ENCODE peak calls at places on chromosomes 2 and 18, in nine cellular contexts. One of them, this sample, is unnamed.

GRCh38 chr2:64950226-64951160 is 38.7 kb upstream of the SLC1A4 start:
- DNase-seq in GM03348: no peak
- DNase-seq in AG08396: no peak
- DNase-seq in uterus: no peak
- DNase-seq in RKO: no peak
- DNase-seq in activated CD8-positive, alpha-beta memory T cell treated with anti-CD3 and anti-CD28 coated beads for 48 hours: no peak
- DNase-seq in glomerular endothelial cell: no peak
- DNase-seq in T-helper 22 cell: no peak
- DNase-seq in Calu3: no peak
- DNase-seq in this sample: no peak

GRCh38 chr2:46814160-46814559 is 101.4 kb downstream of the MCFD2 start:
- DNase-seq in GM03348: peak
- DNase-seq in AG08396: no peak
- DNase-seq in uterus: peak
- DNase-seq in RKO: no peak
- DNase-seq in activated CD8-positive, alpha-beta memory T cell treated with anti-CD3 and anti-CD28 coated beads for 48 hours: no peak
- DNase-seq in glomerular endothelial cell: peak
- DNase-seq in T-helper 22 cell: no peak
- DNase-seq in Calu3: no peak
- DNase-seq in this sample: no peak

GRCh38 chr2:44974064-44974715 is 32.7 kb downstream of the SIX3 start:
- DNase-seq in GM03348: peak
- DNase-seq in AG08396: no peak
- DNase-seq in uterus: no peak
- DNase-seq in RKO: peak
- DNase-seq in activated CD8-positive, alpha-beta memory T cell treated with anti-CD3 and anti-CD28 coated beads for 48 hours: no peak
- DNase-seq in glomerular endothelial cell: no peak
- DNase-seq in T-helper 22 cell: no peak
- DNase-seq in Calu3: peak
- DNase-seq in this sample: peak

GRCh38 chr2:109644571-109645275 is 30.6 kb downstream of the SOWAHC start:
- DNase-seq in GM03348: peak
- DNase-seq in AG08396: no peak
- DNase-seq in uterus: no peak
- DNase-seq in RKO: no peak
- DNase-seq in activated CD8-positive, alpha-beta memory T cell treated with anti-CD3 and anti-CD28 coated beads for 48 hours: no peak
- DNase-seq in glomerular endothelial cell: no peak
- DNase-seq in T-helper 22 cell: no peak
- DNase-seq in Calu3: peak
- DNase-seq in this sample: no peak

GRCh38 chr18:55522011-55522410 is 66.0 kb downstream of the TCF4 start:
- DNase-seq in GM03348: no peak
- DNase-seq in AG08396: no peak
- DNase-seq in uterus: no peak
- DNase-seq in RKO: no peak
- DNase-seq in activated CD8-positive, alpha-beta memory T cell treated with anti-CD3 and anti-CD28 coated beads for 48 hours: no peak
- DNase-seq in glomerular endothelial cell: no peak
- DNase-seq in T-helper 22 cell: no peak
- DNase-seq in Calu3: peak
- DNase-seq in this sample: no peak

GRCh38 chr2:96144481-96145027 is 686 bp downstream of the DUSP2 start:
- DNase-seq in GM03348: no peak
- DNase-seq in AG08396: no peak
- DNase-seq in uterus: no peak
- DNase-seq in RKO: no peak
- DNase-seq in activated CD8-positive, alpha-beta memory T cell treated with anti-CD3 and anti-CD28 coated beads for 48 hours: peak
- DNase-seq in glomerular endothelial cell: no peak
- DNase-seq in T-helper 22 cell: no peak
- DNase-seq in Calu3: peak
- DNase-seq in this sample: no peak

GRCh38 chr2:168169097-168169745 is 78.2 kb downstream of the STK39 start:
- DNase-seq in GM03348: no peak
- DNase-seq in AG08396: no peak
- DNase-seq in uterus: no peak
- DNase-seq in RKO: no peak
- DNase-seq in activated CD8-positive, alpha-beta memory T cell treated with anti-CD3 and anti-CD28 coated beads for 48 hours: no peak
- DNase-seq in glomerular endothelial cell: no peak
- DNase-seq in T-helper 22 cell: no peak
- DNase-seq in Calu3: no peak
- DNase-seq in this sample: no peak

GRCh38 chr18:40072761-40073160 is 1882.3 kb upstream of the PIK3C3 start:
- DNase-seq in GM03348: no peak
- DNase-seq in AG08396: no peak
- DNase-seq in uterus: no peak
- DNase-seq in RKO: no peak
- DNase-seq in activated CD8-positive, alpha-beta memory T cell treated with anti-CD3 and anti-CD28 coated beads for 48 hours: no peak
- DNase-seq in glomerular endothelial cell: no peak
- DNase-seq in T-helper 22 cell: no peak
- DNase-seq in Calu3: no peak
- DNase-seq in this sample: no peak

GRCh38 chr2:138403431-138403927 is 98.1 kb upstream of the SPOPL start:
- DNase-seq in GM03348: no peak
- DNase-seq in AG08396: no peak
- DNase-seq in uterus: no peak
- DNase-seq in RKO: no peak
- DNase-seq in activated CD8-positive, alpha-beta memory T cell treated with anti-CD3 and anti-CD28 coated beads for 48 hours: no peak
- DNase-seq in glomerular endothelial cell: no peak
- DNase-seq in T-helper 22 cell: no peak
- DNase-seq in Calu3: no peak
- DNase-seq in this sample: no peak

GRCh38 chr2:229942671-229943070 is 20.4 kb downstream of the FBXO36 start:
- DNase-seq in GM03348: no peak
- DNase-seq in AG08396: no peak
- DNase-seq in uterus: no peak
- DNase-seq in RKO: no peak
- DNase-seq in activated CD8-positive, alpha-beta memory T cell treated with anti-CD3 and anti-CD28 coated beads for 48 hours: no peak
- DNase-seq in glomerular endothelial cell: no peak
- DNase-seq in T-helper 22 cell: no peak
- DNase-seq in Calu3: no peak
- DNase-seq in this sample: no peak

GRCh38 chr2:37454851-37455762 is 110.7 kb downstream of the QPCT start:
- DNase-seq in GM03348: no peak
- DNase-seq in AG08396: no peak
- DNase-seq in uterus: peak
- DNase-seq in RKO: no peak
- DNase-seq in activated CD8-positive, alpha-beta memory T cell treated with anti-CD3 and anti-CD28 coated beads for 48 hours: no peak
- DNase-seq in glomerular endothelial cell: peak
- DNase-seq in T-helper 22 cell: no peak
- DNase-seq in Calu3: no peak
- DNase-seq in this sample: peak

GRCh38 chr18:21366896-21367295 is 124.9 kb downstream of the GREB1L start:
- DNase-seq in GM03348: no peak
- DNase-seq in AG08396: no peak
- DNase-seq in uterus: no peak
- DNase-seq in RKO: no peak
- DNase-seq in activated CD8-positive, alpha-beta memory T cell treated with anti-CD3 and anti-CD28 coated beads for 48 hours: no peak
- DNase-seq in glomerular endothelial cell: no peak
- DNase-seq in T-helper 22 cell: no peak
- DNase-seq in Calu3: no peak
- DNase-seq in this sample: no peak

GRCh38 chr2:163646659-163647058 is 89.1 kb downstream of the FIGN start:
- DNase-seq in GM03348: no peak
- DNase-seq in AG08396: no peak
- DNase-seq in uterus: no peak
- DNase-seq in RKO: no peak
- DNase-seq in activated CD8-positive, alpha-beta memory T cell treated with anti-CD3 and anti-CD28 coated beads for 48 hours: no peak
- DNase-seq in glomerular endothelial cell: no peak
- DNase-seq in T-helper 22 cell: no peak
- DNase-seq in Calu3: no peak
- DNase-seq in this sample: no peak

GRCh38 chr2:144131042-144131441 is 388.9 kb downstream of the ZEB2 start:
- DNase-seq in GM03348: no peak
- DNase-seq in AG08396: peak
- DNase-seq in uterus: no peak
- DNase-seq in RKO: peak
- DNase-seq in activated CD8-positive, alpha-beta memory T cell treated with anti-CD3 and anti-CD28 coated beads for 48 hours: no peak
- DNase-seq in glomerular endothelial cell: no peak
- DNase-seq in T-helper 22 cell: no peak
- DNase-seq in Calu3: no peak
- DNase-seq in this sample: no peak

GRCh38 chr2:121128741-121129659 is 156.0 kb downstream of the TFCP2L1 start:
- DNase-seq in GM03348: peak
- DNase-seq in AG08396: no peak
- DNase-seq in uterus: no peak
- DNase-seq in RKO: peak
- DNase-seq in activated CD8-positive, alpha-beta memory T cell treated with anti-CD3 and anti-CD28 coated beads for 48 hours: no peak
- DNase-seq in glomerular endothelial cell: no peak
- DNase-seq in T-helper 22 cell: no peak
- DNase-seq in Calu3: peak
- DNase-seq in this sample: no peak

GRCh38 chr2:667332-668000 is 9.7 kb downstream of the TMEM18 start:
- DNase-seq in GM03348: peak
- DNase-seq in AG08396: peak
- DNase-seq in uterus: no peak
- DNase-seq in RKO: peak
- DNase-seq in activated CD8-positive, alpha-beta memory T cell treated with anti-CD3 and anti-CD28 coated beads for 48 hours: no peak
- DNase-seq in glomerular endothelial cell: no peak
- DNase-seq in T-helper 22 cell: no peak
- DNase-seq in Calu3: peak
- DNase-seq in this sample: peak

GRCh38 chr18:10167759-10168158 is 253.9 kb downstream of the VAPA start:
- DNase-seq in GM03348: no peak
- DNase-seq in AG08396: no peak
- DNase-seq in uterus: no peak
- DNase-seq in RKO: no peak
- DNase-seq in activated CD8-positive, alpha-beta memory T cell treated with anti-CD3 and anti-CD28 coated beads for 48 hours: no peak
- DNase-seq in glomerular endothelial cell: no peak
- DNase-seq in T-helper 22 cell: no peak
- DNase-seq in Calu3: no peak
- DNase-seq in this sample: no peak

GRCh38 chr2:24115057-24115456 is 8.1 kb downstream of the PFN4 start:
- DNase-seq in GM03348: peak
- DNase-seq in AG08396: no peak
- DNase-seq in uterus: no peak
- DNase-seq in RKO: no peak
- DNase-seq in activated CD8-positive, alpha-beta memory T cell treated with anti-CD3 and anti-CD28 coated beads for 48 hours: no peak
- DNase-seq in glomerular endothelial cell: no peak
- DNase-seq in T-helper 22 cell: no peak
- DNase-seq in Calu3: no peak
- DNase-seq in this sample: no peak

GRCh38 chr2:45799679-45800381 is 148.4 kb downstream of the PRKCE start:
- DNase-seq in GM03348: no peak
- DNase-seq in AG08396: no peak
- DNase-seq in uterus: no peak
- DNase-seq in RKO: no peak
- DNase-seq in activated CD8-positive, alpha-beta memory T cell treated with anti-CD3 and anti-CD28 coated beads for 48 hours: no peak
- DNase-seq in glomerular endothelial cell: no peak
- DNase-seq in T-helper 22 cell: no peak
- DNase-seq in Calu3: no peak
- DNase-seq in this sample: no peak

GRCh38 chr18:39835303-39836030 is 2119.6 kb upstream of the PIK3C3 start:
- DNase-seq in GM03348: no peak
- DNase-seq in AG08396: no peak
- DNase-seq in uterus: no peak
- DNase-seq in RKO: peak
- DNase-seq in activated CD8-positive, alpha-beta memory T cell treated with anti-CD3 and anti-CD28 coated beads for 48 hours: no peak
- DNase-seq in glomerular endothelial cell: no peak
- DNase-seq in T-helper 22 cell: no peak
- DNase-seq in Calu3: no peak
- DNase-seq in this sample: peak

GRCh38 chr18:54878057-54878661 is 49.9 kb downstream of the RAB27B start:
- DNase-seq in GM03348: no peak
- DNase-seq in AG08396: no peak
- DNase-seq in uterus: no peak
- DNase-seq in RKO: no peak
- DNase-seq in activated CD8-positive, alpha-beta memory T cell treated with anti-CD3 and anti-CD28 coated beads for 48 hours: no peak
- DNase-seq in glomerular endothelial cell: no peak
- DNase-seq in T-helper 22 cell: no peak
- DNase-seq in Calu3: no peak
- DNase-seq in this sample: peak

GRCh38 chr2:13968811-13969210 is 663.7 kb upstream of the LRATD1 start:
- DNase-seq in GM03348: no peak
- DNase-seq in AG08396: no peak
- DNase-seq in uterus: no peak
- DNase-seq in RKO: no peak
- DNase-seq in activated CD8-positive, alpha-beta memory T cell treated with anti-CD3 and anti-CD28 coated beads for 48 hours: no peak
- DNase-seq in glomerular endothelial cell: no peak
- DNase-seq in T-helper 22 cell: no peak
- DNase-seq in Calu3: no peak
- DNase-seq in this sample: no peak

GRCh38 chr18:26091047-26091630 is 726 bp upstream of the SS18 start:
- DNase-seq in GM03348: peak
- DNase-seq in AG08396: no peak
- DNase-seq in uterus: peak
- DNase-seq in RKO: no peak
- DNase-seq in activated CD8-positive, alpha-beta memory T cell treated with anti-CD3 and anti-CD28 coated beads for 48 hours: no peak
- DNase-seq in glomerular endothelial cell: no peak
- DNase-seq in T-helper 22 cell: no peak
- DNase-seq in Calu3: no peak
- DNase-seq in this sample: no peak

GRCh38 chr2:46002507-46002883 is 294.7 kb upstream of the EPAS1 start:
- DNase-seq in GM03348: peak
- DNase-seq in AG08396: peak
- DNase-seq in uterus: no peak
- DNase-seq in RKO: no peak
- DNase-seq in activated CD8-positive, alpha-beta memory T cell treated with anti-CD3 and anti-CD28 coated beads for 48 hours: no peak
- DNase-seq in glomerular endothelial cell: no peak
- DNase-seq in T-helper 22 cell: no peak
- DNase-seq in Calu3: no peak
- DNase-seq in this sample: peak

GRCh38 chr2:47805850-47806249 is 22.9 kb downstream of the MSH6 start:
- DNase-seq in GM03348: no peak
- DNase-seq in AG08396: no peak
- DNase-seq in uterus: no peak
- DNase-seq in RKO: no peak
- DNase-seq in activated CD8-positive, alpha-beta memory T cell treated with anti-CD3 and anti-CD28 coated beads for 48 hours: no peak
- DNase-seq in glomerular endothelial cell: no peak
- DNase-seq in T-helper 22 cell: no peak
- DNase-seq in Calu3: no peak
- DNase-seq in this sample: no peak

GRCh38 chr2:47221039-47221438 is 65.9 kb upstream of the STPG4 start:
- DNase-seq in GM03348: peak
- DNase-seq in AG08396: peak
- DNase-seq in uterus: no peak
- DNase-seq in RKO: peak
- DNase-seq in activated CD8-positive, alpha-beta memory T cell treated with anti-CD3 and anti-CD28 coated beads for 48 hours: no peak
- DNase-seq in glomerular endothelial cell: no peak
- DNase-seq in T-helper 22 cell: no peak
- DNase-seq in Calu3: no peak
- DNase-seq in this sample: no peak

GRCh38 chr18:36811430-36811829 is 17.4 kb downstream of the TPGS2 start:
- DNase-seq in GM03348: peak
- DNase-seq in AG08396: peak
- DNase-seq in uterus: no peak
- DNase-seq in RKO: no peak
- DNase-seq in activated CD8-positive, alpha-beta memory T cell treated with anti-CD3 and anti-CD28 coated beads for 48 hours: no peak
- DNase-seq in glomerular endothelial cell: no peak
- DNase-seq in T-helper 22 cell: no peak
- DNase-seq in Calu3: no peak
- DNase-seq in this sample: peak